ENCODE peak calls at places on chromosomes 1 and 21, in five cellular contexts. N is lower lobe of right lung, H is stomach, U is dorsolateral prefrontal cortex, V is heart right ventricle. C is an unnamed sample.

GRCh38 chr1:53025778-53026131 is 36.3 kb upstream of the PODN start:
- DNase-seq in N (no peak), H (no peak), U (no peak), V (no peak), C (no peak)

GRCh38 chr1:46622341-46622740 is 5.7 kb upstream of the MOB3C start:
- DNase-seq in N (no peak), H (peak), U (no peak), V (no peak), C (no peak)

GRCh38 chr1:235503333-235504121 is 725 bp downstream of the B3GALNT2 start:
- DNase-seq in N (peak), H (peak), U (no peak), V (peak), C (peak)

GRCh38 chr1:116131170-116131569 is 20.0 kb downstream of the MAB21L3 start:
- DNase-seq in N (no peak), H (no peak), U (no peak), V (no peak), C (no peak)

GRCh38 chr1:50333595-50333974 is 89.7 kb downstream of the DMRTA2 start:
- DNase-seq in N (peak), H (peak), U (no peak), V (peak), C (peak)

GRCh38 chr1:147273409-147274307 is 31.2 kb downstream of the CHD1L start:
- DNase-seq in N (no peak), H (no peak), U (no peak), V (no peak), C (peak)

GRCh38 chr1:207822602-207823451 is 71.0 kb downstream of the CD46 start:
- DNase-seq in N (peak), H (peak), U (peak), V (peak), C (no peak)

GRCh38 chr1:30816211-30817082 is 58.9 kb upstream of the LAPTM5 start:
- DNase-seq in N (no peak), H (no peak), U (peak), V (peak), C (peak)

GRCh38 chr1:53582211-53583020 is 123.2 kb downstream of the DMRTB1 start:
- DNase-seq in N (no peak), H (no peak), U (no peak), V (no peak), C (no peak)

GRCh38 chr1:230747886-230748800 is 955 bp downstream of the CAPN9 start:
- DNase-seq in N (no peak), H (peak), U (no peak), V (no peak), C (no peak)

GRCh38 chr1:67213164-67213563 is 46.9 kb downstream of the IL23R start:
- DNase-seq in N (no peak), H (no peak), U (no peak), V (no peak), C (peak)

GRCh38 chr21:33712022-33712803 is 69.9 kb downstream of the ITSN1 start:
- DNase-seq in N (no peak), H (no peak), U (no peak), V (no peak), C (no peak)

GRCh38 chr1:161266096-161266679 is 7.6 kb downstream of the PCP4L1 start:
- DNase-seq in N (no peak), H (no peak), U (no peak), V (no peak), C (no peak)

GRCh38 chr1:247638011-247638410 is 32.6 kb downstream of the OR2G3 start:
- DNase-seq in N (no peak), H (no peak), U (no peak), V (no peak), C (no peak)

GRCh38 chr1:78165816-78166215 is 120.0 kb downstream of the GIPC2 start:
- DNase-seq in N (no peak), H (no peak), U (no peak), V (no peak), C (no peak)

GRCh38 chr1:243393093-243393492 is 137.3 kb downstream of the SDCCAG8 start:
- DNase-seq in N (no peak), H (no peak), U (no peak), V (no peak), C (no peak)

GRCh38 chr1:172999349-172999748 is 51.4 kb downstream of the TNFSF18 start:
- DNase-seq in N (no peak), H (no peak), U (no peak), V (no peak), C (peak)

GRCh38 chr1:81801032-81801833 is 499 bp downstream of the ADGRL2 start:
- DNase-seq in N (peak), H (peak), U (no peak), V (peak), C (peak)

GRCh38 chr1:201404722-201405483 is 5.8 kb upstream of the LAD1 start:
- DNase-seq in N (no peak), H (no peak), U (no peak), V (no peak), C (no peak)

GRCh38 chr1:113676524-113676923 is 82.8 kb downstream of the PHTF1 start:
- DNase-seq in N (no peak), H (no peak), U (no peak), V (no peak), C (no peak)

GRCh38 chr1:173937062-173937461 is 19.9 kb upstream of the SERPINC1 start:
- DNase-seq in N (no peak), H (no peak), U (no peak), V (no peak), C (no peak)

GRCh38 chr1:17423781-17424245 is 15.7 kb downstream of the RCC2 start:
- DNase-seq in N (no peak), H (no peak), U (no peak), V (peak), C (peak)

GRCh38 chr1:219324629-219325367 is 151.1 kb downstream of the LYPLAL1 start:
- DNase-seq in N (no peak), H (no peak), U (no peak), V (no peak), C (no peak)

GRCh38 chr1:156667610-156667967 is 9.6 kb downstream of the NES start:
- DNase-seq in N (no peak), H (no peak), U (no peak), V (no peak), C (peak)

GRCh38 chr21:29305561-29305960 is 6.8 kb downstream of the BACH1 start:
- DNase-seq in N (no peak), H (no peak), U (no peak), V (no peak), C (no peak)

GRCh38 chr1:185448591-185449186 is 131.6 kb upstream of the IVNS1ABP start:
- DNase-seq in N (no peak), H (no peak), U (no peak), V (no peak), C (no peak)

GRCh38 chr1:202880961-202881460 is 7.9 kb downstream of the RABIF start:
- DNase-seq in N (no peak), H (no peak), U (no peak), V (no peak), C (no peak)

GRCh38 chr1:106608836-106609235 is 447.6 kb upstream of the PRMT6 start:
- DNase-seq in N (no peak), H (no peak), U (no peak), V (no peak), C (no peak)

GRCh38 chr1:100009458-100009857 is 39.7 kb downstream of the SLC35A3 start:
- DNase-seq in N (no peak), H (no peak), U (no peak), V (no peak), C (no peak)

GRCh38 chr1:45863117-45863670 is 59.8 kb downstream of the MAST2 start:
- DNase-seq in N (no peak), H (no peak), U (no peak), V (no peak), C (no peak)

GRCh38 chr21:37257526-37257966 is 9.6 kb downstream of the VPS26C start:
- DNase-seq in N (peak), H (no peak), U (no peak), V (no peak), C (no peak)

GRCh38 chr21:45128613-45129226 is 54.3 kb downstream of the ADARB1 start:
- DNase-seq in N (peak), H (peak), U (peak), V (peak), C (peak)

GRCh38 chr1:158002022-158002629 is 8.7 kb downstream of the KIRREL1 start:
- DNase-seq in N (no peak), H (no peak), U (no peak), V (no peak), C (peak)

GRCh38 chr1:55304306-55304705 is 89.1 kb upstream of the USP24 start:
- DNase-seq in N (no peak), H (no peak), U (no peak), V (no peak), C (peak)

GRCh38 chr1:157045251-157046218 is at the start of gene ARHGEF11:
- DNase-seq in N (peak), H (peak), U (peak), V (peak), C (peak)

GRCh38 chr1:2322593-2323295 is 68.6 kb downstream of the MORN1 start:
- DNase-seq in N (peak), H (no peak), U (no peak), V (no peak), C (no peak)
- H3K27ac ChIP-seq in N (peak), H (peak), U (no peak), V (peak), C (peak)

GRCh38 chr1:32742132-32742947 is 39.8 kb upstream of the SYNC start:
- DNase-seq in N (no peak), H (peak), U (no peak), V (no peak), C (no peak)
- H3K27ac ChIP-seq in N (peak), H (peak), U (no peak), V (peak), C (no peak)

GRCh38 chr1:27331426-27331825 is 9.5 kb downstream of the TMEM222 start:
- DNase-seq in N (no peak), H (no peak), U (no peak), V (no peak), C (no peak)

GRCh38 chr1:27333717-27334279 is 8.0 kb upstream of the SYTL1 start:
- DNase-seq in N (no peak), H (no peak), U (no peak), V (no peak), C (no peak)

GRCh38 chr1:27332536-27333281 is 9.1 kb upstream of the SYTL1 start:
- DNase-seq in N (peak), H (peak), U (peak), V (peak), C (peak)

GRCh38 chr1:27330786-27331185 is 8.8 kb downstream of the TMEM222 start:
- DNase-seq in N (no peak), H (no peak), U (no peak), V (no peak), C (no peak)

GRCh38 chr1:27331922-27332321 is 9.9 kb upstream of the SYTL1 start:
- DNase-seq in N (no peak), H (no peak), U (no peak), V (no peak), C (no peak)
- H3K27ac ChIP-seq in N (no peak), H (no peak), U (no peak), V (peak), C (peak)

GRCh38 chr1:28171246-28171645 is 5.2 kb downstream of the PTAFR start:
- DNase-seq in N (peak), H (no peak), U (no peak), V (no peak), C (no peak)

GRCh38 chr1:28170036-28170596 is 6.4 kb downstream of the PTAFR start:
- DNase-seq in N (no peak), H (no peak), U (no peak), V (no peak), C (no peak)

GRCh38 chr1:28172690-28173150 is 3.8 kb downstream of the PTAFR start:
- DNase-seq in N (peak), H (peak), U (no peak), V (no peak), C (peak)

GRCh38 chr1:28173980-28174297 is 2.6 kb downstream of the PTAFR start:
- DNase-seq in N (peak), H (no peak), U (no peak), V (no peak), C (no peak)

DNA sequence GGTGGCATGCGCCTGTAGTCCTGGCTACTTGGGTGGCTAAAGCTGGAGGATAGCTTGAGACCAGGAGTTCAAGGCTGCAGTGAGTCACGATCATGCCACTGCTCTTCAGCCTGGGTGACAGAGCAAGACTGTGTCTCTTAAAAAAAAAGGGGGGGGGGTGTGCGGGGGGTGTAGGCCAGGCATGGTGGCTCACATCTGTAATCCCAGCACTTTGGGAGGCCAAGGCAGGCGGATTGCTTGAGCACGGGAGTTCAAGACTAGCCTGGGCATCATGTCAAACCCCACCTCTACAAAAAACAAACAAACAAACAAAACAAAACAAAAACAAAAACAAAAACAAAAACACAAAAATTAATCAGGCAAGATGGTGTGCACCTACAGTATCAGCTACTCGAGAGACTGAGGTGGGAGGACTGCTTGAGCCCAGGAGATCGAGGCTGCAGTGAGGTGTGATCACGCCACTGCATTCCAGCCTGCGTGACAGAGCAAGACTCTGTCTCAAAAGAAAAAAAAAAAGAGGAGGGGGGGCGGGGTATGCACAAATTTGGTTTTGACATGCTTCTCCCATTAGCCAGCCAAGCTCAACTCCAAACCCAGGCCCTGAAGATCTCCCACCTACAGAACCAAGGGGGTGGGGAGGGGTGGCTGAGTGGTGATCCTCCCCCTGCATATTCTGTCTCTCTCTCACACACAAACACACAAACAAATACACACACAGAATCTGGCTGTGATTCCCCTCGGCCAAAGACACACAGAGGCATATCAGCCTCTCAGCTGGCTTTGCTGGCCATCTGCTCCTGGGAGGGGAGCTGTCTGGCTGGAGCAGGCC is 3.1 kb downstream of the PTAFR start:
- DNase-seq in N (peak), H (no peak), U (peak), V (no peak), C (peak)
- H3K27ac ChIP-seq in N (peak), H (peak), U (peak), V (peak), C (no peak)

DNA sequence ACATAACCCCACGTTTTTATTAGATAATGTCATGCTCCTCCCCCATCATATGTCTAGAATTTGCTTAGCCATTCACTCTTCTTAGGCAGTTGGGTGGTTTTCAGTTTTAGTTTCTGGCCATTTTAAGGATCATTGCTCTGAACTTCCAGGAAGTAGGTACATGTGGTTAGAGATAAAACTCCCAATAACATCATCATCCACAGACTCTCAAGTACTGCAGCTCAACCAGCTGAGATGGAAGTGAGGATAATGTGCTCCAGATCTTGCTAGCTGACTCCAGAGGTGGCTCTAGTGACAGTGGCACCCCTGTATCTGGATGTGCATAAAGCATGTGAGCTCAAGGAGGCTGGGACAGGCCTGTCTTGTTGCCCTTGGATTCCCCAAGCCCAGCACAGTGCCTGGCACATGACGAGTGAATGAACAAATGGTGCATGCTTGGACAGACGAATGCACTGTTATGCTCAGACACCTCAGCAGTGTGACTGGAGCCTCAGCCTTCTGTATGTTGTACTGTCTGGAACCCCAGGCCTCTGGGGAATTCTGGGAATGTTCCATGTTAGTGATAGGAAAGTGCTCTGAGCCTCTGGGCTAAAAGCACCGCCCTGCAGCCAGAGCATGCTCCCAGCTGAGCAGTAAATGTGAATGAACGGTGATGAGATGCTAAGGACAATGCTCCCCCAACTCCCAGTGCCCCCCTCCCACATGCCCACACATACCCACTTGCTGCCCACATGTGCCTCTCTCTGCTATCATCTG is 16.4 kb upstream of the KCNN3 start:
- DNase-seq in N (no peak), H (no peak), U (no peak), V (no peak), C (no peak)
- H3K27ac ChIP-seq in N (no peak), H (no peak), U (no peak), V (no peak), C (no peak)

GRCh38 chr1:23792151-23792945 is 1.4 kb downstream of the LYPLA2 start:
- DNase-seq in N (peak), H (no peak), U (no peak), V (no peak), C (no peak)

GRCh38 chr1:23793018-23793781 is 2.3 kb downstream of the LYPLA2 start:
- DNase-seq in N (peak), H (peak), U (no peak), V (no peak), C (no peak)

GRCh38 chr1:23791434-23792047 is 596 bp downstream of the LYPLA2 start:
- DNase-seq in N (peak), H (peak), U (no peak), V (no peak), C (peak)

GRCh38 chr1:23795676-23796465 is 4.7 kb downstream of the GALE start:
- DNase-seq in N (no peak), H (peak), U (no peak), V (no peak), C (no peak)

GRCh38 chr1:23793861-23794731 is 3.2 kb downstream of the LYPLA2 start:
- DNase-seq in N (no peak), H (peak), U (no peak), V (no peak), C (no peak)
- H3K27ac ChIP-seq in N (peak), H (peak), U (no peak), V (peak), C (no peak)

C was measured in cardiac muscle cell.